ENCODE peak calls at places on chromosome 18, in six cellular contexts. One of them, this sample, is unnamed.
A peak's percentile ranks its signal among the peaks of the same experiment; 100 is the strongest.

GRCh38 chr18:5294618-5295230 is 802 bp downstream of the ZBTB14 start:
- DNase-seq in AG04449: peak; percentile 12
- DNase-seq in fibroblast of lung: peak; percentile 58
- DNase-seq in cardiac muscle cell: peak; percentile 64
- DNase-seq in neural progenitor cell: no peak
- DNase-seq in astrocyte of the spinal cord: peak; percentile 61
- DNase-seq in this sample: no peak

GRCh38 chr18:35122586-35123224 is 81.5 kb downstream of the MAPRE2 start:
- DNase-seq in astrocyte of the spinal cord: no peak
- DNase-seq in AG04449: no peak
- DNase-seq in cardiac muscle cell: no peak
- DNase-seq in fibroblast of lung: no peak
- DNase-seq in neural progenitor cell: peak; percentile 66
- DNase-seq in this sample: no peak

GRCh38 chr18:48072428-48073204 is 142.2 kb upstream of the SMAD2 start:
- DNase-seq in astrocyte of the spinal cord: no peak
- DNase-seq in fibroblast of lung: no peak
- DNase-seq in neural progenitor cell: peak; percentile 16
- DNase-seq in cardiac muscle cell: no peak
- DNase-seq in AG04449: no peak
- DNase-seq in this sample: no peak

GRCh38 chr18:24397131-24397693 is 412 bp downstream of the OSBPL1A start:
- DNase-seq in cardiac muscle cell: peak; percentile 79
- DNase-seq in fibroblast of lung: peak; percentile 85
- DNase-seq in neural progenitor cell: peak; percentile 82
- DNase-seq in AG04449: peak; percentile 12
- DNase-seq in astrocyte of the spinal cord: peak; percentile 75
- DNase-seq in this sample: peak; percentile 52

GRCh38 chr18:60044290-60045006 is 144.7 kb downstream of the PMAIP1 start:
- DNase-seq in neural progenitor cell: no peak
- DNase-seq in astrocyte of the spinal cord: peak; percentile 75
- DNase-seq in cardiac muscle cell: no peak
- DNase-seq in fibroblast of lung: peak; percentile 43
- DNase-seq in AG04449: no peak
- DNase-seq in this sample: no peak

GRCh38 chr18:48997985-48998831 is 47.4 kb upstream of the SMAD7 start:
- DNase-seq in cardiac muscle cell: peak; percentile 92
- DNase-seq in AG04449: peak; percentile 84
- DNase-seq in neural progenitor cell: peak; percentile 44
- DNase-seq in fibroblast of lung: peak; percentile 85
- DNase-seq in astrocyte of the spinal cord: peak; percentile 98
- DNase-seq in this sample: peak; percentile 89

GRCh38 chr18:36757081-36757480 is 71.7 kb downstream of the TPGS2 start:
- DNase-seq in cardiac muscle cell: peak; percentile 77
- DNase-seq in neural progenitor cell: peak; percentile 71
- DNase-seq in AG04449: peak; percentile 49
- DNase-seq in fibroblast of lung: peak; percentile 72
- DNase-seq in astrocyte of the spinal cord: peak; percentile 70
- DNase-seq in this sample: peak; percentile 12

GRCh38 chr18:6413554-6414117 is 1.1 kb downstream of the L3MBTL4 start:
- DNase-seq in astrocyte of the spinal cord: no peak
- DNase-seq in neural progenitor cell: peak; percentile 9
- DNase-seq in fibroblast of lung: no peak
- DNase-seq in AG04449: no peak
- DNase-seq in cardiac muscle cell: no peak
- DNase-seq in this sample: no peak

GRCh38 chr18:39591647-39592046 is 2026.0 kb upstream of the CELF4 start:
- DNase-seq in cardiac muscle cell: no peak
- DNase-seq in AG04449: no peak
- DNase-seq in fibroblast of lung: no peak
- DNase-seq in astrocyte of the spinal cord: no peak
- DNase-seq in neural progenitor cell: peak; percentile 27
- DNase-seq in this sample: no peak

GRCh38 chr18:44179693-44180092 is 501.0 kb upstream of the SETBP1 start:
- DNase-seq in astrocyte of the spinal cord: no peak
- DNase-seq in neural progenitor cell: no peak
- DNase-seq in cardiac muscle cell: no peak
- DNase-seq in AG04449: no peak
- DNase-seq in fibroblast of lung: no peak
- DNase-seq in this sample: no peak

GRCh38 chr18:49072524-49072934 is 121.8 kb upstream of the SMAD7 start:
- DNase-seq in neural progenitor cell: no peak
- DNase-seq in fibroblast of lung: peak; percentile 57
- DNase-seq in cardiac muscle cell: peak; percentile 74
- DNase-seq in AG04449: no peak
- DNase-seq in astrocyte of the spinal cord: no peak
- DNase-seq in this sample: no peak

GRCh38 chr18:3508576-3509559 is 58.9 kb downstream of the TGIF1 start:
- DNase-seq in astrocyte of the spinal cord: no peak
- DNase-seq in fibroblast of lung: peak; percentile 11
- DNase-seq in AG04449: no peak
- DNase-seq in neural progenitor cell: peak; percentile 41
- DNase-seq in cardiac muscle cell: no peak
- DNase-seq in this sample: no peak

GRCh38 chr18:31203086-31203793 is 40.6 kb upstream of the DSC1 start:
- DNase-seq in cardiac muscle cell: peak; percentile 33
- DNase-seq in neural progenitor cell: no peak
- DNase-seq in AG04449: no peak
- DNase-seq in astrocyte of the spinal cord: no peak
- DNase-seq in fibroblast of lung: peak; percentile 0
- DNase-seq in this sample: no peak

GRCh38 chr18:74435740-74436139 is 21.4 kb downstream of the DIPK1C start:
- DNase-seq in fibroblast of lung: no peak
- DNase-seq in cardiac muscle cell: no peak
- DNase-seq in neural progenitor cell: no peak
- DNase-seq in astrocyte of the spinal cord: no peak
- DNase-seq in AG04449: no peak
- DNase-seq in this sample: no peak
- TF ChIP-seq CTCF in fibroblast of lung: no peak
- TF ChIP-seq CTCF in cardiac muscle cell: no peak
- TF ChIP-seq CTCF in neural progenitor cell: no peak
- TF ChIP-seq CTCF in astrocyte of the spinal cord: no peak
- TF ChIP-seq CTCF in AG04449: no peak
- TF ChIP-seq CTCF in this sample: no peak

DNA sequence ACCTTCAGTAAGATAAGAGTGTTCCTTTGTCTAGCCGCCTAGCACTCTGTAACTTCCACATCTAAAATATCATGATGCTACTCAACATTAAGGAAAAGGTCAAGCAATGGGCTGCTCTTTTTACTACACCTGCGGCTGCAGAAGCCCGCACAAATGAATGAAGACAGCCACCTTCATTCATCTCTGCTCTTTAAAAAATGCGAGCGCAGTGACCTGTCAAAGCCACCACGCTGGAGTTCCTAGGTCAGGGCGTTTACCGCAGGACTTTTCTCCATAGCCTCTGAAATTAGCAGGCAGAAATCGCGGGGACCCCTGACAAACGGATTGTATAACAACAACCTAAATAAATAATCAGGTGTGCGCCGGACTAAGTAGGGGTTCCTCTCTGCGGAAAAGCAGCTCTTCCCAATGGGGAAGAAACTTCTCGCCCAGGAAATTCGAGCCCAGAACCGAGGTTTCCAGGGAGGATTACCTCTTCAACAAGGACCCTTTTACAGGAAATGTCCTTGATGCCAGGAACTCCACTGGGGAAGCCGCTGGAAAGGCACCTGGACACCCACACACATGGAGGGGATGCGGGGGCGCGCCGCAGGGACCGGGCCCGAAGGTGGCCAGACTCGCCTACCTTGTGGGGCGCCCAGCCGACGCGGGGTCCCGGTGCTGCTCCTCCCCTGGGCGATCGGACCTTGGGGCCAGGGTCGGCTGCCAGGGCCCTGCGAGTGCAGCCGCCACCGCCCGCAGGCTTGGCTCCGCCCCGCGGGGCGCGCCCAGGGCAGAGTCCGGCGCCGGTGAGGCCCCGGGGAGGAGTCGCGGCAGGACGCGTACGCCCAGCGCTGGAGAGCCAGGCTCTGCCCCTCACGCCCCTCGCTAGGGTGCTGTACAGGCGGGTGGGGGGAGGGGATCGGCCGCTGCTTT is at the start of gene CCDC68:
- DNase-seq in cardiac muscle cell: peak; percentile 57
- DNase-seq in AG04449: no peak
- DNase-seq in fibroblast of lung: peak; percentile 41
- DNase-seq in astrocyte of the spinal cord: no peak
- DNase-seq in neural progenitor cell: peak; percentile 53
- DNase-seq in this sample: no peak
- H3K4me3 ChIP-seq in cardiac muscle cell: peak within 1 kb of the TSS; percentile 29
- H3K4me3 ChIP-seq in AG04449: peak within 1 kb of the TSS; percentile 48
- H3K4me3 ChIP-seq in fibroblast of lung: peak within 1 kb of the TSS; percentile 35
- H3K4me3 ChIP-seq in astrocyte of the spinal cord: peak within 1 kb of the TSS; percentile 55
- H3K4me3 ChIP-seq in neural progenitor cell: peak within 1 kb of the TSS; percentile 50
- H3K4me3 ChIP-seq in this sample: peak within 1 kb of the TSS; percentile 81

GRCh38 chr18:22279741-22280452 is 110.5 kb downstream of the GATA6 start:
- DNase-seq in AG04449: peak; percentile 16
- DNase-seq in astrocyte of the spinal cord: peak; percentile 22
- DNase-seq in neural progenitor cell: no peak
- DNase-seq in fibroblast of lung: no peak
- DNase-seq in cardiac muscle cell: peak; percentile 85
- DNase-seq in this sample: no peak

GRCh38 chr18:22280453-22280750 is 111.0 kb downstream of the GATA6 start:
- DNase-seq in AG04449: peak; percentile 9
- DNase-seq in fibroblast of lung: no peak
- DNase-seq in cardiac muscle cell: no peak
- DNase-seq in neural progenitor cell: no peak
- DNase-seq in astrocyte of the spinal cord: no peak
- DNase-seq in this sample: no peak

GRCh38 chr18:22283397-22283796 is 114.0 kb downstream of the GATA6 start:
- DNase-seq in AG04449: no peak
- DNase-seq in fibroblast of lung: no peak
- DNase-seq in neural progenitor cell: no peak
- DNase-seq in astrocyte of the spinal cord: peak; percentile 62
- DNase-seq in cardiac muscle cell: peak; percentile 32
- DNase-seq in this sample: no peak

GRCh38 chr18:22284581-22285230 is 115.3 kb downstream of the GATA6 start:
- DNase-seq in fibroblast of lung: no peak
- DNase-seq in astrocyte of the spinal cord: no peak
- DNase-seq in cardiac muscle cell: no peak
- DNase-seq in neural progenitor cell: no peak
- DNase-seq in AG04449: no peak
- DNase-seq in this sample: no peak

DNA sequence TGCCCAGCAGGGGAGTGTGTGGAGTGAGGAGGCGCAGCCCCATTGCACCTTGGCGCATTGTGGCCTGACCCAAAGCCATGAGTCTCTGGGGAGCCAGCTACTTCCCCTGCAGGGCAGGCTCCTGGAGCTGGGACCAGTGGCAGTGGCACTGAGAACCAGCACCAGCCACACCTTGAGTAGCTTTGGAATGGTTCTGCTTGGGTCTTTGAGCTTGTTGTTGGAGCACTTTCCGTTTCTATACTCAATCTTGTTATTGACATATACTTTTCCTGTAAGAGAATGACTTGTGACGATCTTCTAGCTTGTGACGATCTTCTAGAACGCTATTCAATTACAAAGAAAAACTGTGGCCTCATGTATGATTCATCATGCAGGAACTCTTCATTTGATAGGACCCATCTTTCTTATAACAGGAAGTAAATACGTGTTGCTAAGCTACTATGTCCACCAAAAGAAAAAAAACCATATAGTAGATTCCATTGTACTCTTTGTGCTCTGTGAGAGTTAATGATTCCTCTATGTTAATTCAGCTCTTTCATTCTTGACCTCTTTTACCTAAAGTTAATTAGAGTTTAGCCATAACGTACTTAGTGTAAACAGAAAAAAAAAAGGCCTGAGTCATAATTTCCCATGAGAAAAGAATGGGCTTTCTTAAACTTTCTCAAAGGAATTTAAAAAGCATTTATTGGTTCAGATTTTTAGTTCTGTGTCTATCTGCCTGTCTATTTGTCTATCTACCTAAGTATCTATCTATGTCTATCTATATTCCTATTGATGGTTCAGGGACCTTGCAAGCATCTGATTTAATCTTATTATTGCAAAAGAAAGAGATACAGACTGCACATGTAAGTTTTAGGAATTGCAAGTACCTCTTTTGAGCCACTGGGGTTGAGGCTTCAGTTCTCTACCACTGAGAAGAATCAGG is 113.2 kb downstream of the GATA6 start:
- DNase-seq in fibroblast of lung: peak; percentile 92
- DNase-seq in cardiac muscle cell: peak; percentile 97
- DNase-seq in AG04449: peak; percentile 21
- DNase-seq in astrocyte of the spinal cord: peak; percentile 96
- DNase-seq in neural progenitor cell: no peak
- DNase-seq in this sample: peak; percentile 96
- TF ChIP-seq CTCF in fibroblast of lung: no peak
- TF ChIP-seq CTCF in cardiac muscle cell: no peak
- TF ChIP-seq CTCF in AG04449: no peak
- TF ChIP-seq CTCF in astrocyte of the spinal cord: no peak
- TF ChIP-seq CTCF in neural progenitor cell: no peak
- TF ChIP-seq CTCF in this sample: no peak

GRCh38 chr18:50195689-50196088 is 742 bp upstream of the MYO5B start:
- DNase-seq in cardiac muscle cell: no peak
- DNase-seq in fibroblast of lung: no peak
- DNase-seq in AG04449: no peak
- DNase-seq in astrocyte of the spinal cord: no peak
- DNase-seq in neural progenitor cell: no peak
- DNase-seq in this sample: no peak

GRCh38 chr18:50192903-50193795 is 1.8 kb downstream of the MYO5B start:
- DNase-seq in neural progenitor cell: peak; percentile 34
- DNase-seq in cardiac muscle cell: no peak
- DNase-seq in astrocyte of the spinal cord: no peak
- DNase-seq in fibroblast of lung: no peak
- DNase-seq in AG04449: no peak
- DNase-seq in this sample: no peak

GRCh38 chr18:50194623-50195532 is at the start of gene MYO5B:
- DNase-seq in cardiac muscle cell: peak; percentile 2
- DNase-seq in fibroblast of lung: no peak
- DNase-seq in astrocyte of the spinal cord: no peak
- DNase-seq in neural progenitor cell: peak; percentile 92
- DNase-seq in AG04449: no peak
- DNase-seq in this sample: no peak

GRCh38 chr18:50196261-50196660 is 1.3 kb upstream of the MYO5B start:
- DNase-seq in neural progenitor cell: no peak
- DNase-seq in astrocyte of the spinal cord: no peak
- DNase-seq in cardiac muscle cell: no peak
- DNase-seq in fibroblast of lung: no peak
- DNase-seq in AG04449: no peak
- DNase-seq in this sample: no peak

DNA sequence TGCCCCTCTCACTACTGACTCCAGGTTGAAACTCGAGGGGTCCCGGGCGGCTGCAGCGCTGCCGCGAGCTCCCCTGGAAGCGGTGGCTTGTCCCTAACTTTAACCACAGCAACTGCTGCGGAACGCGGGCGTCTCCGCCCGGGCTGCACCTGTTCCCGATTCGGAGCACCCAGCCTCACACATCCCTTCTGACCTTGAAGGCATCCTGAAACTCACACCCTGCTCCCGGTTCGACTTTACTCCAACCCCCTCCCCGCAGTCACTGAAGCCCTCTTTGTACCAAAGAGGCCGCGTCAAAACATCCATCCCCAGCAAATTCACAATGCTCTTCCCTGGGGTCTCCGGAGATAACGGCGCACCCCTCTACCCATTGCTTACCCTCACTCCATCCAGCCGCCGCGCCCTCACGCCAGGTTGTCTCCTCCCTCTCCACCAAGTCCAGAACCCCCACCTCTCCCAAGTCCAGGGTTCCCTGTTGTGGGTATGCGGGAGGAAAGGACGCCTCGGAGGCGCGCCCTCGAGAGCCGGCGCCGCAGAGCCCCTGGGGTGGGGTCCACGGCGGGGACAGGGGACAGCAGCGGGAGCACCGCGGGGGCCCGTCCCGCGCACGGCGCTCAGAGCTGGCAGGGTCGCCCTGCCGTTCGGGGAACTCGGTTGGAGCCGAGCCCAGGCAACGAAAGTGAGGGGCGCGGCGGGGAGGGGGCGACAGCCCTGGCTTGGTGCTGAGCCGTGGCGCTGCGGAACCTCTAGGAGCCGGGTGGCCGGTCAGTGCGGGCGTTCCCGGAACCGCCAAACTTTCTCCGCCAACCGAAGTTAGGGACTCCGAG is 938 bp downstream of the MYO5B start:
- DNase-seq in neural progenitor cell: peak; percentile 58
- DNase-seq in astrocyte of the spinal cord: no peak
- DNase-seq in AG04449: no peak
- DNase-seq in cardiac muscle cell: no peak
- DNase-seq in fibroblast of lung: no peak
- DNase-seq in this sample: no peak
- H3K4me3 ChIP-seq in neural progenitor cell: peak overlapping the region; percentile 80
- H3K4me3 ChIP-seq in astrocyte of the spinal cord: no peak overlapping the region
- H3K4me3 ChIP-seq in AG04449: no peak overlapping the region
- H3K4me3 ChIP-seq in cardiac muscle cell: peak overlapping the region; percentile 55
- H3K4me3 ChIP-seq in fibroblast of lung: no peak overlapping the region
- H3K4me3 ChIP-seq in this sample: peak overlapping the region; percentile 80

This sample was measured in epithelial cell of proximal tubule.